ENCODE peak calls at places on chromosomes 6 and 20, in four cellular contexts. K is H1, P is HepG2, X is SK-N-SH. U is an unnamed sample.

GRCh38 chr20:56373942-56374341 is 15.2 kb downstream of the FAM210B start:
- DNase-seq in X (no peak), K (no peak), P (peak; percentile 70), U (no peak)

GRCh38 chr6:48429610-48430009 is 318.6 kb upstream of the PTCHD4 start:
- DNase-seq in K (no peak), X (no peak), P (peak; percentile 15), U (no peak)

GRCh38 chr20:25336561-25337422 is 53.8 kb downstream of the ABHD12 start:
- DNase-seq in P (peak; percentile 82), K (peak; percentile 57), X (no peak), U (no peak)

GRCh38 chr6:39091163-39091562 is 23.8 kb downstream of the SAYSD1 start:
- DNase-seq in K (no peak), P (no peak), X (no peak), U (no peak)

GRCh38 chr6:142400495-142400894 is 98.7 kb downstream of the ADGRG6 start:
- DNase-seq in X (no peak), P (no peak), K (no peak), U (no peak)

GRCh38 chr6:151263967-151264366 is 24.2 kb downstream of the AKAP12 start:
- DNase-seq in K (no peak), P (no peak), X (no peak), U (no peak)

GRCh38 chr6:111199935-111200822 is 112.9 kb downstream of the SLC16A10 start:
- DNase-seq in X (no peak), K (no peak), P (no peak), U (no peak)

GRCh38 chr6:90107721-90108364 is 188.8 kb downstream of the BACH2 start:
- DNase-seq in K (no peak), X (no peak), P (no peak), U (peak; percentile 21)

GRCh38 chr6:20717743-20718142 is 183.5 kb downstream of the CDKAL1 start:
- DNase-seq in K (no peak), P (no peak), X (no peak), U (no peak)

GRCh38 chr6:79420054-79420453 is 117.2 kb downstream of the LCA5 start:
- DNase-seq in K (no peak), P (no peak), X (no peak), U (no peak)

GRCh38 chr6:36387440-36388303 is at the start of gene ETV7:
- DNase-seq in K (peak; percentile 59), X (peak; percentile 59), P (no peak), U (no peak)

GRCh38 chr20:4550740-4551139 is 171.0 kb upstream of the PRND start:
- DNase-seq in K (no peak), P (no peak), X (no peak), U (no peak)

GRCh38 chr6:31075528-31075927 is 36.8 kb downstream of the C6orf15 start:
- DNase-seq in P (no peak), X (no peak), K (no peak), U (no peak)

GRCh38 chr6:44531447-44532015 is 144.0 kb downstream of the CDC5L start:
- DNase-seq in K (no peak), X (no peak), P (no peak), U (no peak)

GRCh38 chr20:19275630-19276071 is 63.2 kb downstream of the SLC24A3 start:
- DNase-seq in X (no peak), K (no peak), P (no peak), U (no peak)

GRCh38 chr6:84522135-84522535 is 242.3 kb downstream of the TBX18 start:
- DNase-seq in P (no peak), K (no peak), X (no peak), U (no peak)

GRCh38 chr20:35978041-35978513 is 9.7 kb downstream of the CNBD2 start:
- DNase-seq in K (no peak), X (no peak), P (no peak), U (no peak)

GRCh38 chr6:144314003-144314485 is 28.9 kb downstream of the UTRN start:
- DNase-seq in P (no peak), K (no peak), X (no peak), U (no peak)
- TF ChIP-seq TCF12 in P (no peak), K (no peak), X (no peak), U (no peak)

GRCh38 chr20:37179671-37180524 is 550 bp upstream of the MROH8 start:
- DNase-seq in P (peak; percentile 59), K (no peak), X (no peak), U (no peak)
- TF ChIP-seq TCF12 in P (no peak), K (no peak), X (no peak), U (no peak)

DNA sequence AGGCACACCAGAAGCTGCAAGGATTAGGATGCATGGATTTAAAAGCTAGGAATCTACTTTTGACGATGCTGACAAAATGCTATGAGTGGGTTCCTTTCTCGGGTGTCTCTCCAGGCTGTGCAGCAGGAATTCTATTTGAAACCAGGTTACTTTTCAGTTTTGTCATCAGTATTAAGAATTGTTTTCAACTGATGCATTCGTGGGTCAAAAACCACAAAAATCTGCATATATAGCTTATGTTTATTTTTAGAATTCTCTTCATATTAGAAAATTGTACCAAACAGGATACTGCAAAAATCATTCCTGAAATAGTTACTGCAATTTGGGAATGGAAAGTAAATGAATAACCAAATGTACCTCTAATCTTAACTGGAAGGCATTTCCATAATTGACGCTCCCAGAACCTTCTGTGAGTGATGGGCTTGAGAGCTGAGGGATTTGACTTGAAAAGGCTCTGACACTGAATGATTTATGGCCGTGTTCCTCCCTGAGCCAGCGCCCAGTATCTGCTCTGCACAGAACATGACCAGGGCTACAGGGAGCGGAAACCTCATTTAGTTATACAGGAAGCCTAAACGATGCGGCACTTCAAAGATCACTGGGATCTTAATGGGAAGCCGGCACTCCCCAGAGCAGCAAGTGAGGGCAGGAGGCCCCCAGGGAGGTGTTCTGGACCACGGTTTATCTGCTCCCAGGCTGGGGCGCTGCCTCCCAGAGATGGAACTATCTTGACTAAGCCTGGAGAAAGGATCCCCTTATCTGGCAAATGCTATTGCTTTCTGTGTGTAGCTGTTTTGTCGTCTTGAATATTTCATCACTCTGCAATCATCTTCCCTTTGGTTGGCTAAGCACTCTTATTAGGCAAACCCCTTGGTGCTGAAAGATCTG is 445.9 kb downstream of the QKI start:
- DNase-seq in P (no peak), X (peak; percentile 81), K (no peak), U (no peak)
- TF ChIP-seq TCF12 in P (no peak), X (no peak), K (no peak), U (no peak)

DNA sequence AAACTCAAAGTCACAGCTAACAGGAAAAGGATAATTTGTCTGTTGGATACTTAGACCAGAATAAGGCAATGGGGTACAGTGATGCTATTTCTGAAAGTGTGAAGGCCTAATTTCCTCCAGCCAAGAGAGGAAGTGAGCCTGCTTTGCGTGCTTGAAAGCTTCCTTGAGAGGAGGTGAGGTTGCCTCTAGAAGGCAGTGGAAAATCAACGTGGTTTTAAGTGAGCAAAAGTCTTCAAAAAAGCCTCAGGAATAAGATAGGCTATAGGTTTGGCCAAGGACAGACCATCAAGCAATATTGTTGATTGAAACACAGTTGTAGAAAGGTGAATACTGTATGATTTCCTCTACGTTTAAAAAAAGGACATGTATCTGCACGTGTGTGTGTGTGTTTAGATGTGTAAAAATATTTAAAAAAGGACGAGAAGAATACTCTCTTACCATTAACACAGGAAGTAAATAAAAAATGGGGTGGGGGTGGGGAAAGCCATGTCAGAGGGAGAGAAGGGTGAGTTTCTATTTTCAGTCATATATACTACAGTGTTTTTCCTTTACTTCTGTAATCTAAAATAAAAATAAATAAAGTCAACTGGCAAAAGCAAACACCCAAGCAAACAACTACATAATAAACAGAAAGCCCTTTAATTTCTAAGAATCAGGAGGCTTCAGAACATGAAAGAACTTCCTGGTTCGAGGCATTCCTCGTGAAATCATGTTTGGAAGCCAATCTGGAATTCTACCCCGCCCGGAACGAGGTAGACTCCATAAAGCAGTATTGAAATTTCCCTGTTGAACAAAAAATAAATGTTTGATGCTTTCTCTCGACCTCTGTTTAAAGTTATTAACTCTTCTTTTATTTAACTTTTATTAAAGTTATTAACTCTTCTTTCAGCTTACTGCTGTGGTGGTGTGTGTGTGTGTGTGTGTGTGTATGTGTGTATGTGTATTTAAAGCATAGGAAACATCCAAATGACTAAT is 158.0 kb upstream of the ZNF217 start:
- DNase-seq in X (no peak), P (no peak), K (no peak), U (peak; percentile 86)
- TF ChIP-seq TCF12 in X (no peak), P (no peak), K (no peak), U (peak; percentile 50)

GRCh38 chr6:7254980-7255825 is 57.8 kb downstream of the SSR1 start:
- DNase-seq in K (no peak), P (no peak), X (no peak), U (no peak)
- TF ChIP-seq TCF12 in K (no peak), P (no peak), X (no peak), U (no peak)

DNA sequence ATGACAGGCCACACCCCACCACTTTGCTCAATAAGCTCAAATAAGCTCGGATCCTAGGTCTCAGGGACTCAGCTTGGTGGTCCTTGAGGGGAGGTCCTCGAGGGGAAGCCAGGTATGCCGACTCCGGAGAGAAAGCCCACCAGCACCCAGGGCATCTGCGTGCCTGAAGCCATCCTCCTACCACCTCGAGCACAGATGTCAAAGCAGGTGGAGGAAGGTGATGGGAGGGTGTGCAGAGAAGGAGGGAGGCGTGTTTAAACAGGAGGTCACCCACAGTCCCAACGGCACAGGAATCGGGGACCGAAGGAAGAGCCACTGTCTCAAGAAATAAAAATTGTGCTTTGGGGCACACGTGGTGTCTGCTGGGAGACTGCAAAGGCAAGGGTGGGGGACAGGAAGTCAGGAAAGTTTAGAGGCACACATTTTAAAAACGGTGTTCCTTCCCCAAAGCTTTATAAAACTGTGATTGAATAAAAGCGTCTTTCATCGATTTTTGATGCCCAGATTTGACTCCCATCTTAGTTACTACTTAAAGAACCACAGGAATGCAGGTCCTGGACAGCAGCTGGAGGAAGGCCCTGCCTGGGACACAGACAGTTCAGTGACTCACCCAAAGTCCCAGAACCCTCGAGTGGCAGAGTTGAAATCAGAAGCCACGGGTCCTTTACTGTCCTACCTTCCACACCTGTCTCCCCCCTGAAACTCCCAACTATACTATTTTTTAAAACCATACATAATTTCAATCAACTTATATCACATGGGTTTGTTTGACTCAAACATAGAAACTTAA is 221.0 kb upstream of the PDE10A start:
- DNase-seq in X (no peak), P (no peak), K (no peak), U (no peak)
- TF ChIP-seq TCF12 in X (no peak), P (no peak), K (no peak), U (no peak)

U was measured in GM12878.